ENCODE peak calls at places on chromosome 5, in six cellular contexts. One of them, this sample, is unnamed. For H3K36me3, the result is how much of the 10 kb centered on the place peaks cover.

GRCh38 chr5:81365541-81365940 is 28.4 kb downstream of the ACOT12 start:
- DNase-seq in sigmoid colon: no peak
- DNase-seq in testis: no peak
- DNase-seq in GM23338: no peak
- DNase-seq in neural progenitor cell: no peak
- DNase-seq in Panc1: no peak
- DNase-seq in this sample: no peak

GRCh38 chr5:38853753-38854470 is 8.1 kb downstream of the OSMR start:
- DNase-seq in sigmoid colon: no peak
- DNase-seq in testis: no peak
- DNase-seq in GM23338: peak
- DNase-seq in neural progenitor cell: no peak
- DNase-seq in Panc1: no peak
- DNase-seq in this sample: no peak

GRCh38 chr5:4879693-4880303 is 260.3 kb upstream of the ADAMTS16 start:
- DNase-seq in sigmoid colon: peak
- DNase-seq in testis: peak
- DNase-seq in GM23338: peak
- DNase-seq in neural progenitor cell: peak
- DNase-seq in Panc1: peak
- DNase-seq in this sample: peak

GRCh38 chr5:129460121-129460950 is at the start of gene ADAMTS19:
- DNase-seq in sigmoid colon: no peak
- DNase-seq in testis: peak
- DNase-seq in GM23338: peak
- DNase-seq in neural progenitor cell: peak
- DNase-seq in Panc1: no peak
- DNase-seq in this sample: peak

GRCh38 chr5:83711982-83712601 is 8.6 kb downstream of the HAPLN1 start:
- DNase-seq in sigmoid colon: no peak
- DNase-seq in testis: peak
- DNase-seq in GM23338: peak
- DNase-seq in neural progenitor cell: peak
- DNase-seq in Panc1: peak
- DNase-seq in this sample: peak

GRCh38 chr5:1110260-1110929 is 1.5 kb downstream of the SLC12A7 start:
- DNase-seq in sigmoid colon: no peak
- DNase-seq in testis: no peak
- DNase-seq in GM23338: no peak
- DNase-seq in neural progenitor cell: no peak
- DNase-seq in Panc1: no peak
- DNase-seq in this sample: no peak

GRCh38 chr5:116806879-116807278 is 232.3 kb upstream of the SEMA6A start:
- DNase-seq in sigmoid colon: no peak
- DNase-seq in testis: no peak
- DNase-seq in GM23338: no peak
- DNase-seq in neural progenitor cell: no peak
- DNase-seq in Panc1: no peak
- DNase-seq in this sample: no peak

GRCh38 chr5:131980696-131981095 is 30.8 kb downstream of the ACSL6 start:
- DNase-seq in sigmoid colon: peak
- DNase-seq in testis: no peak
- DNase-seq in GM23338: no peak
- DNase-seq in neural progenitor cell: no peak
- DNase-seq in Panc1: no peak
- DNase-seq in this sample: no peak

GRCh38 chr5:171168177-171168576 is 140.9 kb upstream of the TLX3 start:
- DNase-seq in sigmoid colon: no peak
- DNase-seq in testis: no peak
- DNase-seq in GM23338: no peak
- DNase-seq in neural progenitor cell: no peak
- DNase-seq in Panc1: no peak
- DNase-seq in this sample: no peak

GRCh38 chr5:104184264-104184663 is 621.7 kb upstream of the NUDT12 start:
- DNase-seq in sigmoid colon: no peak
- DNase-seq in testis: no peak
- DNase-seq in GM23338: no peak
- DNase-seq in neural progenitor cell: no peak
- DNase-seq in Panc1: no peak
- DNase-seq in this sample: no peak

DNA sequence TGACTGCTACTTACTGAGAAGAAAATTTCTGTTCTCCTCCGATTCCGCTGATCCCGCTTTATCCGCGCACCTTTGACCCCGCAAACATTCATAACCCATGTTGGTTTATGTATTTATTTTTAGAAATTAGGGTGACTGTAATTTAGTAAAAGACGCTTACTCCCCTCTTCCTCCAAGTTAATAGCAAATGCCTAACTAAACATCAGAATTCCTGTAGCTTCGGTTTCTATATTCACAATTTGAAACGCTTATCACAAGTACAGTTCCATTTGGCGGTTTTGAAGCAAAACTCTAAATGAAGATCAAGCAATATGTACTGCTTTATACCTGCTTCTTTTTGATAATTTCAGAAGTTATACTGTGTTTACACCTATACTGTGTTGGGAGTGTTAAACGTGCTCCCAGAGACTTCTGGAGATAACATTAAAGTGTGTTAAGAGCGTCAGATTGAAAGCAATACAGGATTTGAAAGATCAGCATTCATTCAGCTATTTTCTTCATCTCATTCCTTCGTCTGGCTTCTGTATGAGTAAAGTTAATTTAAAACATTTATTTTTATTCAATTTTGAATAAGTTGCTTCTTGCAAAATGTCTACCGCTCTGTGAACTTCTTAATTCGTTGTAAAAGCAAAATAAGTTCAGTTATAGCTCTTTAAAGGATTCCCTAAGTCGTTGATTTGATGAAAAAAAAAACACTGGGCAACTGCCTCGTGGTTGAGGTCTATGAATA is 2.4 kb downstream of the PRDM6 start:
- DNase-seq in sigmoid colon: no peak
- DNase-seq in testis: no peak
- DNase-seq in GM23338: no peak
- DNase-seq in neural progenitor cell: no peak
- DNase-seq in Panc1: no peak
- DNase-seq in this sample: no peak
- H3K4me3 ChIP-seq in sigmoid colon: peak
- H3K4me3 ChIP-seq in testis: peak
- H3K4me3 ChIP-seq in GM23338: peak
- H3K4me3 ChIP-seq in neural progenitor cell: no peak
- H3K4me3 ChIP-seq in Panc1: no peak
- H3K4me3 ChIP-seq in this sample: no peak

DNA sequence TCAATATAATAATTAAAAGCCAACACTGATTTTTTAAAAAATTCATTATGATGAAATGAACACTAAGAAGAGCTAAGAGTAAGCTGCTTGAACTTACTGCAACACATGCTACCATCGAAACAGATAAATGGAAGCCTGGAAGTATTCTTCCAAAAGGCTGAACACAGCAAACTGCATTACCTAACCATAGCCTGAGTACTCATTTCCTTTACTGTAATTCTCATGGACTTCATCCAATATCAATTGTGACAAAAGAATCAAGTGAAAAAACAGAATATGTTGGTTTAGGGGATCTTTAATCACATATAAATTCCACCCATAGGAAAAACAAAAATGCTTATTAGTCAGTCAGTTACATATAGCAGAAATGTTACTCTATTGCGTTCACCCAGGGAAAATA is 68.6 kb downstream of the DROSHA start:
- DNase-seq in sigmoid colon: no peak
- DNase-seq in testis: no peak
- DNase-seq in GM23338: no peak
- DNase-seq in neural progenitor cell: no peak
- DNase-seq in Panc1: no peak
- DNase-seq in this sample: no peak
- H3K36me3 ChIP-seq in sigmoid colon: half or more
- H3K36me3 ChIP-seq in testis: under half
- H3K36me3 ChIP-seq in GM23338: under half
- H3K36me3 ChIP-seq in neural progenitor cell: under half
- H3K36me3 ChIP-seq in Panc1: under half
- H3K36me3 ChIP-seq in this sample: half or more

DNA sequence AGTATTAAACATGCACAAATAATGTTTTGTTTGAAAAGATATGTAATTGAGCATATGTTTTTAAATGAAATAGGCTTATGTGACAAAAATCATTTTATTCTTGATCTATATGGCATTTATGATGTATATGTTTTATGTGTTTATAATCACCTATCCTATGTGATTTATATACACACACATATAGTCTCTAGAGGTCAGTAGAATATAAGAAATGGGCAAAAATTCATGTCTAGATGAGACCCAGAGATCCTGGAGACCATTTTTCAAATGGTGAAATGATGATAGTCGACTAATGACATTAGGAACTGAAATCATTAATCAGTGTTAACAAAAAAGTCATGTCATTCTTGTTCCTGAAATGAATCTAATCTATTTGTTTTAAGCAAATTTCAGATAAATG is 709.2 kb upstream of the WWC1 start:
- DNase-seq in sigmoid colon: no peak
- DNase-seq in testis: no peak
- DNase-seq in GM23338: no peak
- DNase-seq in neural progenitor cell: no peak
- DNase-seq in Panc1: no peak
- DNase-seq in this sample: no peak
- H3K4me3 ChIP-seq in sigmoid colon: no peak
- H3K4me3 ChIP-seq in testis: no peak
- H3K4me3 ChIP-seq in GM23338: no peak
- H3K4me3 ChIP-seq in neural progenitor cell: no peak
- H3K4me3 ChIP-seq in Panc1: no peak
- H3K4me3 ChIP-seq in this sample: no peak

DNA sequence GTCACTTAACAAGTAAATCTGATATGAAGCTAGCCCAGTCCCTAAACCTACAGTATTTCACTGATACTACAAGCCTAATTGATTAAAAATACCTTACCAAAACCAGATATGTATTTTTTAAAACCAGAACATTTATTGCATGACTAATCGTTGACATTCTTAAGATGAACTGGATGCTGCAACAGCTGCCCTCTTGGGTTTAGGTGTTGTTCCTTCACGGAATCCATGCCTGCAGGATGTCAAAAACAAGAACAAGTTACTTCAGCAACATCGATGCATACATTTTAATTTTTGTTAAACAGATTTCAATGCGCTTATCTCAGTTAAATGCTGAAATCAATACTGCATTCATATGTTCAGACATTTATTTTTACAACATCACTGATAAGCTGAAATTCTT is 2.7 kb downstream of the RPL37 start:
- DNase-seq in sigmoid colon: no peak
- DNase-seq in testis: no peak
- DNase-seq in GM23338: no peak
- DNase-seq in neural progenitor cell: no peak
- DNase-seq in Panc1: no peak
- DNase-seq in this sample: no peak
- H3K36me3 ChIP-seq in sigmoid colon: half or more
- H3K36me3 ChIP-seq in testis: under half
- H3K36me3 ChIP-seq in GM23338: half or more
- H3K36me3 ChIP-seq in neural progenitor cell: half or more
- H3K36me3 ChIP-seq in Panc1: half or more
- H3K36me3 ChIP-seq in this sample: half or more

GRCh38 chr5:42989198-42989597 is 50.9 kb downstream of the ANXA2R start:
- DNase-seq in sigmoid colon: no peak
- DNase-seq in testis: no peak
- DNase-seq in GM23338: no peak
- DNase-seq in neural progenitor cell: no peak
- DNase-seq in Panc1: no peak
- DNase-seq in this sample: no peak
- H3K4me3 ChIP-seq in sigmoid colon: no peak
- H3K4me3 ChIP-seq in testis: no peak
- H3K4me3 ChIP-seq in GM23338: no peak
- H3K4me3 ChIP-seq in neural progenitor cell: no peak
- H3K4me3 ChIP-seq in Panc1: peak
- H3K4me3 ChIP-seq in this sample: no peak

GRCh38 chr5:14376789-14377188 is 204.8 kb upstream of the OTULINL start:
- DNase-seq in sigmoid colon: no peak
- DNase-seq in testis: no peak
- DNase-seq in GM23338: no peak
- DNase-seq in neural progenitor cell: no peak
- DNase-seq in Panc1: no peak
- DNase-seq in this sample: no peak

GRCh38 chr5:14374100-14374499 is 207.5 kb upstream of the OTULINL start:
- DNase-seq in sigmoid colon: no peak
- DNase-seq in testis: no peak
- DNase-seq in GM23338: peak
- DNase-seq in neural progenitor cell: no peak
- DNase-seq in Panc1: no peak
- DNase-seq in this sample: no peak

GRCh38 chr5:14370386-14370785 is 211.2 kb upstream of the OTULINL start:
- DNase-seq in sigmoid colon: no peak
- DNase-seq in testis: peak
- DNase-seq in GM23338: no peak
- DNase-seq in neural progenitor cell: no peak
- DNase-seq in Panc1: no peak
- DNase-seq in this sample: no peak

GRCh38 chr5:14369780-14370179 is 211.8 kb upstream of the OTULINL start:
- DNase-seq in sigmoid colon: no peak
- DNase-seq in testis: no peak
- DNase-seq in GM23338: no peak
- DNase-seq in neural progenitor cell: no peak
- DNase-seq in Panc1: no peak
- DNase-seq in this sample: no peak

DNA sequence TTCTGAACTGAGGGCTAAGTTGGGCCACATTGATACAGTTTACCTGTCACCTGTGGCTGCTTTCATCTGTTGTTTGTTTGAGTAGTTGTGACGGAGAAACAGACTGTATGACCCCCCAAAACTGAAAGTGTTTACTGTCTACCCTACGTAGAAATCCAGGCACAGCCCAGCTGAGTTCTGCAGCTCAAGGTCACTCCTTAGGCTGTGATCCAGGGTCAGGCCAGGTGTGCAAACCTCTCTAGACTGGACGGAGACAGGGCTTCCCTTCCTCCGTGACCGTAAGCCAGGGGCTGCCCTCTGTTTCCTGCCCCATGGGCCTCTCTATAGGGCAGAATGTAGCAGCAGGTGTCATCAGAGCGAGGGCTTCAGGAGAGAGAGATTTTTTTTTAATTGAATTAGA is 207.9 kb upstream of the OTULINL start:
- DNase-seq in sigmoid colon: no peak
- DNase-seq in testis: no peak
- DNase-seq in GM23338: no peak
- DNase-seq in neural progenitor cell: no peak
- DNase-seq in Panc1: no peak
- DNase-seq in this sample: no peak
- H3K36me3 ChIP-seq in sigmoid colon: half or more
- H3K36me3 ChIP-seq in testis: under half
- H3K36me3 ChIP-seq in GM23338: under half
- H3K36me3 ChIP-seq in neural progenitor cell: under half
- H3K36me3 ChIP-seq in Panc1: half or more
- H3K36me3 ChIP-seq in this sample: under half

DNA sequence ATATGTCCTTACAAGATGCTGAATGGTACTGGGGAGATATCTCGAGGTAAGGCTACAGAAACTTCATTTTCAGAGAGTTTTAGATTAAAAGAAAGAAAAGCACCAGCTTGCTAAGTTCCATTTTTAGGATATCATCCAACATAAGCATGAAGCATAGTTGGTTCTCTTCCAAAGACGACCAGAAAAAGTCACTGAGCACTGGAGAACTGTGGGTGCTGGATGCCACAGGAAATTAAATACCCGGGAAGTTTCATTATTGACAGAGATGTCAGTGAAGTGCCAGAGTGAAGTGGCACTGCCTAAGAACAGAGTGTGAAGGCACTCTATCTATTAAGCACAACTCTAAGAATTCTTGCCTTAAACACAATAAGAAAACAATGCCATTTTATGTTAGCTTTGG is 76.8 kb downstream of the PIK3R1 start:
- DNase-seq in sigmoid colon: no peak
- DNase-seq in testis: no peak
- DNase-seq in GM23338: no peak
- DNase-seq in neural progenitor cell: no peak
- DNase-seq in Panc1: no peak
- DNase-seq in this sample: no peak
- H3K4me3 ChIP-seq in sigmoid colon: no peak
- H3K4me3 ChIP-seq in testis: no peak
- H3K4me3 ChIP-seq in GM23338: no peak
- H3K4me3 ChIP-seq in neural progenitor cell: no peak
- H3K4me3 ChIP-seq in Panc1: no peak
- H3K4me3 ChIP-seq in this sample: no peak